ENCODE peak calls at places on chromosomes 2 and 18, in ten cellular contexts. X, U, H, Y, F, T, C, O, E and P are unnamed samples.

GRCh38 chr2:241635756-241636155 is 1.2 kb downstream of the THAP4 start:
- DNase-seq in X (no peak), U (no peak), H (no peak), Y (no peak), F (no peak), T (no peak), C (no peak), O (no peak), E (no peak), P (no peak)

GRCh38 chr2:85269959-85270358 is 57.8 kb downstream of the TGOLN2 start:
- DNase-seq in X (peak), U (no peak), H (no peak), Y (peak), F (peak), T (no peak), C (no peak), O (no peak), E (no peak), P (no peak)

GRCh38 chr18:13577091-13577697 is 149.2 kb downstream of the FAM210A start:
- DNase-seq in X (no peak), U (no peak), H (no peak), Y (no peak), F (no peak), T (no peak), C (no peak), O (peak), E (peak), P (no peak)

GRCh38 chr2:96939415-96939814 is 47.0 kb downstream of the FAM178B start:
- DNase-seq in X (no peak), U (no peak), H (no peak), Y (no peak), F (no peak), T (no peak), C (no peak), O (no peak), E (no peak), P (no peak)

GRCh38 chr18:48529796-48530195 is 9.0 kb upstream of the CTIF start:
- DNase-seq in X (no peak), U (no peak), H (peak), Y (no peak), F (no peak), T (peak), C (no peak), O (peak), E (peak), P (no peak)

GRCh38 chr18:31513189-31513907 is 15.4 kb downstream of the DSG2 start:
- DNase-seq in X (no peak), U (no peak), H (no peak), Y (no peak), F (no peak), T (peak), C (no peak), O (no peak), E (no peak), P (no peak)

GRCh38 chr2:18545384-18545783 is 15.1 kb downstream of the RDH14 start:
- DNase-seq in X (no peak), U (no peak), H (no peak), Y (no peak), F (no peak), T (peak), C (no peak), O (no peak), E (no peak), P (no peak)

GRCh38 chr2:72147303-72147970 is at the start of gene CYP26B1:
- DNase-seq in X (peak), U (no peak), H (peak), Y (peak), F (peak), T (no peak), C (peak), O (no peak), E (no peak), P (peak)

GRCh38 chr2:85557130-85557529 is 4.2 kb downstream of the GGCX start:
- DNase-seq in X (no peak), U (no peak), H (no peak), Y (no peak), F (no peak), T (no peak), C (no peak), O (no peak), E (no peak), P (no peak)

GRCh38 chr2:162006326-162006725 is 67.7 kb downstream of the DPP4 start:
- DNase-seq in X (no peak), U (no peak), H (no peak), Y (no peak), F (no peak), T (no peak), C (no peak), O (no peak), E (no peak), P (no peak)

GRCh38 chr2:54858021-54858681 is 134.7 kb downstream of the EML6 start:
- DNase-seq in X (no peak), U (no peak), H (no peak), Y (no peak), F (no peak), T (no peak), C (no peak), O (no peak), E (no peak), P (no peak)

GRCh38 chr2:169877406-169877805 is 50.2 kb downstream of the UBR3 start:
- DNase-seq in X (peak), U (no peak), H (no peak), Y (no peak), F (no peak), T (peak), C (no peak), O (no peak), E (no peak), P (no peak)

GRCh38 chr2:188369365-188369764 is 77.7 kb downstream of the GULP1 start:
- DNase-seq in X (peak), U (peak), H (no peak), Y (no peak), F (peak), T (peak), C (no peak), O (no peak), E (peak), P (peak)

GRCh38 chr2:212535963-212536362 is 2.6 kb downstream of the ERBB4 start:
- DNase-seq in X (no peak), U (no peak), H (peak), Y (no peak), F (no peak), T (no peak), C (no peak), O (no peak), E (no peak), P (no peak)

GRCh38 chr2:159148891-159149290 is 137.6 kb downstream of the WDSUB1 start:
- DNase-seq in X (no peak), U (no peak), H (no peak), Y (no peak), F (no peak), T (no peak), C (no peak), O (no peak), E (no peak), P (no peak)

GRCh38 chr2:171287606-171288005 is 126.9 kb upstream of the TLK1 start:
- DNase-seq in X (no peak), U (no peak), H (no peak), Y (no peak), F (no peak), T (no peak), C (no peak), O (no peak), E (no peak), P (no peak)

GRCh38 chr2:156349605-156350004 is 17.1 kb upstream of the NR4A2 start:
- DNase-seq in X (no peak), U (no peak), H (no peak), Y (no peak), F (no peak), T (no peak), C (no peak), O (no peak), E (no peak), P (no peak)

DNA sequence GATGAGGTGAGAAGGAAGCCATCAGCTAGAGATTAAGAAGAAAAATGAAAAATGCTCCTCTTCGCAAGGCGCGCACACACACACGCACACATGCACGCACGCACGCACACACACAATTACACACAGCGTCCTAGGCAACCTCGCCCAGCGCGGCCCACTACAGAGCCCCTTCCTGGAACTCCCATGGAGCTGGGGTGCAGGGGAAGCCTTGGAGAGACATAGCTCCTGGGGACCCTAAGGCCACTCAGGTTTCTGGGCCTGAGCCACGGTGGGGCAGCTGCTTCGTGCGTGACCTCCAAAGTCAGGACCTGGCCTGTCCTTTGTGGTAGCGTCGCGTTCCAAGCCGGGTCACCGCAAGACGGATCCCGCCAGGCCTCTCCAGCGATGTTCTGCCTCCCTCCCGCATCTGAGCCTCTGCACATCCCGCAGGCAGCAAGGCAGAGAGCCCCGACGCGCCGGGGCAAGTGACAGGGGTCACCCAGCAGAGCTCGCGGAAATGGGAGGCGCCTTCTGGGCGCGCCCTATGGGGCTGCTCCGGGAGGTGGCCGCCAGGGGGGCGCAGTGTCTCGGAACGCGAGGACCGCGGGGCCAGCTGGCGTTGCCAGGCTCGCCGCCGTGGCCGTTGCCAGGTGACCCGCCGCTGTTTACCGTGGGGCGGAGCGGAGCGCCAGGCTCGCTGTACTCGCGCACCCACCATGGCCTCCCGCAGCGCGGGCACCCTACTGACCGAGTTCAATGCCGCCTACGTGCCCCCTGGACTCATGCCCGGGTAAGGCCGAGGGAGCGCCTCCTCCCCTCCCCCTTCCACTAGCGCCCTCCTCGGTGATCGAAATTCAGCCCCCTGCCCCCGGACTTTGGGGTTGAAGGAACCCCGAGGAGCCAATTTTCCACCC is 79.0 kb downstream of the CIB4 start:
- DNase-seq in X (peak), U (no peak), H (peak), Y (no peak), F (peak), T (peak), C (no peak), O (no peak), E (no peak), P (no peak)
- TF ChIP-seq CTCF in X (peak), U (no peak), H (no peak), Y (no peak), F (no peak), T (peak), C (peak), O (peak), E (no peak), P (no peak)

GRCh38 chr18:63082661-63083531 is 236.7 kb downstream of the BCL2 start:
- DNase-seq in X (no peak), U (no peak), H (no peak), Y (peak), F (no peak), T (peak), C (no peak), O (no peak), E (peak), P (no peak)
- TF ChIP-seq CTCF in X (no peak), U (no peak), H (no peak), Y (no peak), F (no peak), T (no peak), C (no peak), O (no peak), E (no peak), P (no peak)

GRCh38 chr2:113720167-113720566 is 36.3 kb downstream of the SLC35F5 start:
- DNase-seq in X (no peak), U (peak), H (no peak), Y (no peak), F (no peak), T (peak), C (no peak), O (no peak), E (no peak), P (no peak)
- TF ChIP-seq CTCF in X (peak), U (peak), H (peak), Y (peak), F (peak), T (peak), C (peak), O (peak), E (peak), P (peak)

GRCh38 chr2:144449028-144449406 is 70.9 kb downstream of the ZEB2 start:
- DNase-seq in X (peak), U (no peak), H (peak), Y (no peak), F (no peak), T (no peak), C (no peak), O (no peak), E (no peak), P (peak)
- TF ChIP-seq CTCF in X (peak), U (no peak), H (peak), Y (no peak), F (peak), T (no peak), C (peak), O (peak), E (peak), P (no peak)

DNA sequence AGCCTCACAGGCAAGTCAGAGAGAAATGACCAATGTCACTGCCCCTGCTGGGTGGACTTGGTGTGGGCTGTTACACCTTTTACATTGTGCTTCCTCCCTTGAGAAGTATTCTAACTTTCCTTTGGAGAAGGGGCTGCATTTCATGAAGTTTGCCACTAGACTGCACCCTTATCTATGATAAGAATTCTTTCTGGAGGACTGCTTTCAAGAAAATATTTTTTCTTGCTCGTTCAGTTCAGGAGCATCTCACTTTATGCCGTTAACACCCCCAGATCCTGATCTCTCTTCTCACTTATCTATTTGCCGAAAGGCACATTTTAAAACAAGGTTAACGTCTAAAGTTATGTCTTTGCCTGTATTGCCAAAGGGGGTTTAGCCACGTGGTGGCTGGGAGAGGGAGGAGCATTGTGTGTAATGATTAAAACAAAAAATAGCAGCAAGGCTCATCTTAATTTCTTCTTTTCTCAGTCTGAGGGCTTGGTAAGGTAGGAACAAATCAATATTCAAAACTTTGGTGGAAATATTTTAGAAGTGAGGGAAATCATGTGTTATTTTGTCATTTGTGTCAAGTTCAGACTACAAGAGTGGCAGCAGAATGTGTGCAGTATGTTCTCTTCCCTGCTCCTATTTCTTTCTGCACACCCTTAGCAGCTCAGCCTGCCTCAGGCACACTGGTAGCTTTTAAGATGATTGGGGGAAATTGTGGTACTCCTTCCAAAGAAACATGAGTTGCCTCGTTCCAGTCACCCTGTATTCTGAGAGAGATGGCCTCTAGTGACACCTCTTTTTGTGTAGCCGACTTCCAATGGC is 1.6 kb upstream of the IGFBP5 start:
- DNase-seq in X (peak), U (peak), H (no peak), Y (no peak), F (no peak), T (no peak), C (no peak), O (no peak), E (no peak), P (no peak)
- TF ChIP-seq CTCF in X (peak), U (peak), H (peak), Y (peak), F (peak), T (peak), C (peak), O (peak), E (peak), P (peak)